ENCODE peak calls at places on chromosomes 13 and 19, in four cellular contexts. M is osteoblast, F is fibroblast of lung, G is K562. I is an unnamed sample.

GRCh38 chr13:83943530-83944279 is 61.4 kb upstream of the SLITRK1 start:
- DNase-seq in G (no peak), F (no peak), M (no peak), I (no peak)

GRCh38 chr13:26508885-26509284 is 48.6 kb upstream of the WASF3 start:
- DNase-seq in G (no peak), M (peak; percentile 72), F (peak; percentile 59), I (peak; percentile 41)

GRCh38 chr13:24208314-24208713 is 47.8 kb downstream of the SPATA13 start:
- DNase-seq in M (peak; percentile 79), F (peak; percentile 90), G (no peak), I (peak; percentile 86)

GRCh38 chr13:71867101-71867814 is at the start of gene DACH1:
- DNase-seq in G (peak; percentile 56), M (peak; percentile 77), F (peak; percentile 76), I (peak; percentile 71)

GRCh38 chr13:94252209-94252608 is 227.3 kb downstream of the DCT start:
- DNase-seq in G (no peak), F (no peak), M (no peak), I (no peak)

GRCh38 chr13:112783946-112784500 is 94.2 kb downstream of the ATP11A start:
- DNase-seq in M (peak; percentile 62), F (no peak), G (no peak), I (no peak)

GRCh38 chr19:20423381-20424207 is 142.0 kb downstream of the ZNF737 start:
- DNase-seq in F (peak; percentile 71), M (peak; percentile 30), G (peak; percentile 27), I (peak; percentile 59)

GRCh38 chr13:30934381-30934780 is 1.9 kb downstream of the TEX26 start:
- DNase-seq in M (no peak), F (no peak), G (no peak), I (no peak)

GRCh38 chr19:44687898-44688297 is 11.1 kb upstream of the CEACAM16 start:
- DNase-seq in G (no peak), F (no peak), M (no peak), I (no peak)

GRCh38 chr13:50162567-50162966 is 147.3 kb downstream of the KCNRG start:
- DNase-seq in G (no peak), M (no peak), F (no peak), I (no peak)

GRCh38 chr13:24381539-24382265 is 72.3 kb downstream of the C1QTNF9 start:
- DNase-seq in G (no peak), M (no peak), F (peak; percentile 57), I (peak; percentile 43)

GRCh38 chr13:62357887-62358645 is 942.4 kb upstream of the PCDH20 start:
- DNase-seq in F (peak; percentile 31), G (peak; percentile 6), M (no peak), I (peak; percentile 17)

GRCh38 chr19:56622374-56622773 is 20.6 kb upstream of the SMIM17 start:
- DNase-seq in G (no peak), F (no peak), M (no peak), I (no peak)
- H4K20me1 ChIP-seq in G (no peaks in the 10 kb centered on the region), F (no peaks in the 10 kb centered on the region), M (no peaks in the 10 kb centered on the region), I (peaks cover 5% of the 10 kb centered on the region)

DNA sequence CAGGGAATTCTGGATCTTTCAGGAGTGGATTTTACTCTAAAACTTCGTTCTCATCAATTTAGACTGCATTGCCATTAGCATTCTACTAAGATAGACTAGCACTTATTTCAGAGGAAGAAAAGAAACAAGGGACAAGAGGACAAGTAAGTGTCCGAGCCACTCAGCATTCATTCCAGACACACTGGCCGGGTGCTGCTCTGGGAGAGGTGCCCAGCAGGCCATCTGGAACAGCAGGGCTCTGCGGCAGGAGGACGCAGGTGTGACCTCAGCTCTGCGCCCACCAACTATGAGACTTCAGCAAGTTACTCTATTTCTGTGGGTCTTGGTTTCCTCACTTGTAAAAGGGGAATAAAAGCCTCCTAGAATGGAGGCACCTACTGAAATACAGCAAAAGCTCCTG is 4.2 kb downstream of the EPS15L1 start:
- DNase-seq in G (no peak), F (no peak), M (peak; percentile 65), I (no peak)
- H4K20me1 ChIP-seq in G (peaks cover 49% of the 10 kb centered on the region), F (no peaks in the 10 kb centered on the region), M (peaks cover 60% of the 10 kb centered on the region), I (peaks cover 86% of the 10 kb centered on the region)

GRCh38 chr19:10333758-10334339 is 520 bp upstream of the RAVER1 start:
- DNase-seq in G (no peak), F (no peak), M (no peak), I (peak; percentile 1)

GRCh38 chr19:10334340-10335148 is 1.2 kb upstream of the RAVER1 start:
- DNase-seq in G (peak; percentile 97), F (peak; percentile 94), M (peak; percentile 99), I (peak; percentile 87)

GRCh38 chr19:10335149-10336053 is 2.1 kb upstream of the RAVER1 start:
- DNase-seq in G (no peak), F (no peak), M (no peak), I (no peak)

GRCh38 chr19:10332158-10332964 is 968 bp downstream of the RAVER1 start:
- DNase-seq in F (no peak), G (no peak), M (peak; percentile 86), I (no peak)

GRCh38 chr19:10332965-10333757 is at the start of gene RAVER1:
- DNase-seq in M (peak; percentile 99), F (peak; percentile 96), G (peak; percentile 99), I (peak; percentile 90)
- H4K20me1 ChIP-seq in M (peaks cover 31% of the 10 kb centered on the region), F (no peaks in the 10 kb centered on the region), G (peaks cover 10% of the 10 kb centered on the region), I (peaks cover 38% of the 10 kb centered on the region)

DNA sequence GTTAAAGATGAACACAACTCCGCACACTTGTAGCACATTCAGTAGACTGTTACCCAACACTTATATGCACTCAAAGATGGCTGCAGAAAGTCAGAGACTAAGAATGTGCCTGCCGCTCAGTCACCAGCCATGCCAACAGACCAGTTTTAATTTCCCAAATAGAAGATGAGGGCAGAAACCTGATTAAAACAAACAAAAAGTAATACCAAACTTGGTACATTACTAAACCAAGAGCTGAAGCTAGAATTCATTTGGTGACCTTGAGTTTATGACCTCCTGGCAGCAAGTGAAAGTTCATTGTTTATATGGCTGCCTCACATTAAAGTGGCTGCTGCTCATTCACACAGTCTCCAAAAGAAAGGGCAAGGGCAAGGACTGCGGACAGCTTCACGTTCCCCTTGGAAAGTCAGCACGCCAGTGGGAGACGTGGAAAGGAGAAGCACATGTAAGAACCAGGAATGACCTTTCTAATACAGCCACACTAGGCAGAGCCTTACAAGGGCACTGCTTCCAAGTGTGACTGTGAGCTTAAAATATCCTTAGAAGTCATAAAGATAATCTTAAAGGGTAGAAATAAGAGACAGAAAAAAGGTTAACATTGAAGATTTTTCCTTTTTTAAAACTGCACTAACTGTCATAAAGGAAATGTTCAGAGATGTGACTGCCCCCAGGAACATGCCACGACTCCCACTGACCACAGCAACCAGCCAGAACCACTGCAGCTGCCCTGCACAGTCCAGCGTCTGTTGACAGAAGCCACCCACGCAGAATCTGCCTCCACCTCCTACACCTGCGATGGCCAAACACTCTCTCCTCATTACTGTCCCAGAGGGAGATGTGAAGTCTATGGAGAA is 73.5 kb downstream of the STK24 start:
- DNase-seq in G (peak; percentile 40), M (no peak), F (peak; percentile 28), I (no peak)
- H4K20me1 ChIP-seq in G (no peaks in the 10 kb centered on the region), M (peaks cover 19% of the 10 kb centered on the region), F (no peaks in the 10 kb centered on the region), I (peaks cover 83% of the 10 kb centered on the region)

GRCh38 chr13:29805994-29806748 is 44.2 kb downstream of the UBL3 start:
- DNase-seq in F (no peak), G (no peak), M (no peak), I (no peak)
- H4K20me1 ChIP-seq in F (no peaks in the 10 kb centered on the region), G (no peaks in the 10 kb centered on the region), M (peaks cover 73% of the 10 kb centered on the region), I (peaks cover 78% of the 10 kb centered on the region)

I was measured in astrocyte.